ENCODE peak calls at places on chromosome 19, in four cellular contexts. E, S, V and F are unnamed samples.

GRCh38 chr19:13103961-13104847 is 1.5 kb upstream of the LYL1 start:
- DNase-seq in V (no peak), S (no peak), E (no peak), F (no peak)

GRCh38 chr19:46471778-46472543 is 598 bp upstream of the PNMA8A start:
- DNase-seq in E (no peak), S (no peak), V (no peak), F (no peak)

GRCh38 chr19:58033741-58034475 is at the start of gene ZSCAN1:
- DNase-seq in E (peak), V (peak), S (peak), F (no peak)

GRCh38 chr19:18742324-18742723 is 48.8 kb downstream of the COMP start:
- DNase-seq in S (no peak), V (no peak), E (no peak), F (no peak)

GRCh38 chr19:35828694-35829301 is 16.2 kb upstream of the PRODH2 start:
- DNase-seq in E (peak), V (peak), S (no peak), F (no peak)

GRCh38 chr19:45767410-45767880 is 1.6 kb downstream of the SIX5 start:
- DNase-seq in E (peak), S (peak), V (peak), F (no peak)

GRCh38 chr19:47663911-47664771 is 49.1 kb upstream of the EHD2 start:
- DNase-seq in E (peak), S (peak), V (peak), F (no peak)

GRCh38 chr19:55801416-55801815 is 30.4 kb downstream of the NLRP11 start:
- DNase-seq in V (no peak), S (no peak), E (no peak), F (no peak)

GRCh38 chr19:2561895-2562294 is 86.0 kb downstream of the GADD45B start:
- DNase-seq in E (no peak), S (no peak), V (no peak), F (peak)

GRCh38 chr19:30342901-30343300 is 29.3 kb upstream of the ZNF536 start:
- DNase-seq in V (no peak), E (no peak), S (no peak), F (no peak)

GRCh38 chr19:47035495-47036232 is 12.8 kb downstream of the TMEM160 start:
- DNase-seq in E (peak), V (peak), S (peak), F (peak)

GRCh38 chr19:38686530-38686888 is 39.1 kb downstream of the ACTN4 start:
- DNase-seq in S (no peak), V (peak), E (no peak), F (peak)

GRCh38 chr19:461664-462551 is 1.1 kb upstream of the SHC2 start:
- DNase-seq in V (no peak), E (no peak), S (no peak), F (no peak)

GRCh38 chr19:19538077-19538764 is at the start of gene CILP2:
- DNase-seq in V (no peak), E (peak), S (no peak), F (no peak)

GRCh38 chr19:49014870-49015255 is 2.0 kb downstream of the LHB start:
- DNase-seq in V (no peak), E (no peak), S (no peak), F (no peak)
- TF ChIP-seq CTCF in V (no peak), E (no peak), S (no peak), F (no peak)

DNA sequence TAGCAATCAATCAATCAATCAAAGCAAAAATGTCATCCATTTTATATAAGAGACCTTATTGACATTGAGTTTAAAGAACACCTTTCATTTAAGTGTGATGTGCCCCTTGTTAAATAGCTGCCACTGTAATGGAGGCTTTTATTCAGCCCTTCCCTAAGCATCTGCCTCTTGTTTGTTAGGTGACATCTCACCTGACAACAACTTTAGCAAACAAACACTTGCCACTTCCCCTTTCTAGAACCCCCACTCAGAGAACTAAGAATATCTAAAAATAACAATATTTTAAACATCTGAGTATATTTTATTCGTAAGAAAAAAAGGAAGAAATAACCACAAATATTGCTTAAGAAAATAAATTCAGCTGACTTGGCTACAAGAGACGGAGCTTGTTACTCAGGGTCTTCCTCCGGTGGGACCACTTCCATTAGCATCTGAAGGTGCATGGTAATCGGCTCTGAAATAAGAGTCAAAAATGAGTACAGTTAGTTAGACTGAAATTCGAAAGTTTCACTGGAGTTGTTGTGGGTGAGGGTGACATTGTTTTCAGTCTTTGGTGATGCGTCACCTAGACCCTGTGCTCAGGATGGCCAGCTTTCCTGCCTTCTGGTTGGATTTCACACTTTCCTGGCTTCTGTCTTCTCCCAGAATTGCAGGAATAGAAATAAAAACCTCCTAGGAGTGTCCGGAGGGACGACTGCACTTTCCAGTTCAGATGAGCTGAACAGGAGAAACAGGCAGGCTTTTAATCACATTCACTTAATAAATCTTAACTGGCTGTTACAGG is 39.1 kb downstream of the SLC7A9 start:
- DNase-seq in S (no peak), V (no peak), E (peak), F (peak)
- TF ChIP-seq CTCF in S (no peak), V (no peak), E (no peak), F (no peak)

GRCh38 chr19:49475995-49476880 is 2.2 kb downstream of the FLT3LG start:
- DNase-seq in E (peak), S (no peak), V (no peak), F (no peak)
- TF ChIP-seq CTCF in E (peak), S (peak), V (peak), F (peak)

GRCh38 chr19:50020481-50020880 is 4.7 kb downstream of the VRK3 start:
- DNase-seq in S (no peak), E (no peak), V (no peak), F (no peak)

GRCh38 chr19:50016225-50016807 is 8.9 kb downstream of the VRK3 start:
- DNase-seq in S (no peak), V (no peak), E (no peak), F (no peak)
- TF ChIP-seq CTCF in S (no peak), V (no peak), E (no peak), F (no peak)